ENCODE peak calls at places on chromosomes 16 and 17, in nine cellular contexts. S is neural progenitor cell, C is GM23248, M is HCT116, U is K562, X is fibroblast of lung, E is DND-41, O is H1, J is colonic mucosa. H is an unnamed sample. For H3K4me1 and H3K36me3, the result is how much of the 10 kb centered on the place peaks cover.

GRCh38 chr17:29619251-29619650 is 3.5 kb downstream of the CORO6 start:
- DNase-seq in O (no peak), M (no peak), C (peak), E (no peak), U (no peak), S (peak), X (peak), J (no peak), H (peak)

GRCh38 chr17:1486802-1487695 is 5.4 kb downstream of the MYO1C start:
- DNase-seq in C (peak), J (peak), M (peak), O (no peak), X (peak), S (peak), E (peak), U (no peak), H (peak)

GRCh38 chr16:50152386-50152806 is 710 bp upstream of the TENT4B start:
- DNase-seq in S (no peak), X (peak), O (peak), E (no peak), U (no peak), J (peak), M (no peak), C (peak), H (peak)

GRCh38 chr17:45221081-45221996 is at the start of gene FMNL1:
- DNase-seq in X (no peak), C (peak), M (no peak), E (peak), J (peak), S (peak), U (peak), O (no peak), H (peak)

GRCh38 chr16:12390074-12390473 is 413.5 kb downstream of the SNX29 start:
- DNase-seq in X (no peak), M (no peak), U (no peak), S (no peak), E (no peak), C (no peak), J (no peak), O (no peak), H (peak)

GRCh38 chr16:84759061-84759460 is 59.3 kb downstream of the USP10 start:
- DNase-seq in J (no peak), M (no peak), O (no peak), X (peak), S (no peak), U (no peak), E (no peak), C (no peak), H (no peak)

GRCh38 chr16:30615358-30616076 is 5.3 kb upstream of the ZNF689 start:
- DNase-seq in X (no peak), O (peak), U (peak), J (peak), E (peak), C (peak), S (peak), M (peak), H (peak)

GRCh38 chr17:263773-264172 is 82.3 kb upstream of the DOC2B start:
- DNase-seq in M (no peak), E (no peak), U (no peak), S (no peak), O (no peak), X (no peak), C (no peak), J (peak), H (no peak)

GRCh38 chr17:48441862-48442261 is 11.8 kb upstream of the SKAP1 start:
- DNase-seq in M (no peak), S (no peak), X (no peak), O (no peak), C (no peak), E (no peak), U (no peak), J (no peak), H (no peak)

GRCh38 chr17:48444531-48445247 is 14.7 kb upstream of the SKAP1 start:
- DNase-seq in S (no peak), M (no peak), J (no peak), O (no peak), E (no peak), U (no peak), C (no peak), X (no peak), H (no peak)

GRCh38 chr17:48443712-48444111 is 13.7 kb upstream of the SKAP1 start:
- DNase-seq in J (no peak), E (no peak), M (no peak), S (no peak), O (no peak), U (no peak), C (no peak), X (no peak), H (no peak)

GRCh38 chr17:48442819-48443218 is 12.8 kb upstream of the SKAP1 start:
- DNase-seq in S (no peak), X (no peak), J (no peak), E (no peak), C (no peak), M (no peak), O (no peak), U (peak), H (no peak)

GRCh38 chr17:48445248-48445620 is 15.2 kb upstream of the SKAP1 start:
- DNase-seq in J (no peak), M (no peak), O (no peak), C (no peak), E (no peak), U (no peak), S (no peak), X (no peak), H (no peak)
- H3K4me1 ChIP-seq in J (under half), M (under half), O (under half), C (under half), E (under half), U (under half), S (under half), X (under half), H (under half)

GRCh38 chr17:17514993-17515920 is 19.1 kb upstream of the RASD1 start:
- DNase-seq in J (no peak), E (no peak), C (no peak), S (peak), U (no peak), X (peak), M (no peak), O (peak), H (no peak)
- H3K9ac ChIP-seq in J (no peak), E (no peak), C (no peak), S (no peak), U (no peak), X (no peak), M (no peak), O (no peak), H (peak)

GRCh38 chr17:12998461-12998860 is 19.4 kb downstream of the ELAC2 start:
- DNase-seq in J (no peak), X (no peak), O (no peak), S (no peak), M (no peak), U (no peak), C (no peak), E (no peak), H (no peak)
- H3K36me3 ChIP-seq in J (under half), X (under half), O (half or more), S (under half), M (half or more), U (half or more), C (half or more), E (half or more), H (half or more)

GRCh38 chr16:53780051-53780450 is 76.1 kb downstream of the FTO start:
- DNase-seq in C (no peak), X (no peak), M (no peak), E (no peak), S (no peak), J (peak), O (no peak), U (no peak), H (no peak)
- H3K4me1 ChIP-seq in C (half or more), X (under half), M (half or more), E (under half), S (under half), J (under half), O (under half), U (under half), H (half or more)

DNA sequence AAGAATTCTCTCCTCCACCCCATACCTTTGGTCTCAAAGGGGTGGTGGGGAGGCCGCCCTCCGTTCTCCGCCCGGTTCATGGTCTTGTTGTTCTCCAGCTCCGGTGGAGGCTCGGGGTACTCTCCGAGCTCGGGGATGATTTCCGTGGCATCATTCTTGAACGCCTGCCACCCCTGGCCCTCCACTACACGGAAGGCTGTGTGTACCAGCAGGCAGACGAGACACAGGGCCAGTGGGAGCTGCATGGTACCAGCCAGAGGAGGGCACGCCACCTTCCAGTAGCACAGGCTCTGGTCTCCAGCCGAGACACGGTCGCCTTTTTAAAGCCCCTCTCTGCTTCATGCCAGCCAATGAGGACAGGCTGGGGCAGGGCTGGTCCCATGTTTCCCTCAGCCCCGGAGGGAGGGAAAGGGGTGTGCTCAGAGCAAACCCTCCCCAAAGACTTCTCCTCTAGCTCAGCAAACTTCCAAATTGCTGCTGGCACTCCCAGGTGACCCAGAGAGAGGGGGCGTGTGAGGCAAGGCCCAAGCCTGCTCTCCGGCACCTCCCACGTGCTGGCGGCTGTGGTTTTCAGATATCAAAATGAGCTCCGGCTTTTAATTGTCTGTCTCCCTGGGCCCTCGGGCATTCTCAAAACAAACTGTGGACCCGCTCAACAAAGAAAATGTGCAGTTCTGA is at the start of gene SOST:
- DNase-seq in J (no peak), X (no peak), C (no peak), M (no peak), O (no peak), S (no peak), U (peak), E (no peak), H (no peak)
- H3K9ac ChIP-seq in J (no peak), X (no peak), C (no peak), M (no peak), O (no peak), S (no peak), U (peak), E (no peak), H (no peak)

GRCh38 chr17:82615084-82616020 is 32.9 kb downstream of the WDR45B start:
- DNase-seq in M (no peak), U (no peak), O (no peak), J (no peak), E (no peak), S (peak), C (no peak), X (no peak), H (no peak)

GRCh38 chr17:82623707-82624106 is 24.5 kb downstream of the WDR45B start:
- DNase-seq in E (no peak), U (no peak), J (no peak), M (no peak), X (no peak), O (no peak), S (no peak), C (no peak), H (no peak)

GRCh38 chr17:82619641-82620040 is 28.6 kb downstream of the WDR45B start:
- DNase-seq in X (no peak), E (no peak), S (no peak), C (no peak), J (no peak), U (no peak), M (no peak), O (no peak), H (no peak)

GRCh38 chr17:82616021-82616703 is 32.1 kb downstream of the WDR45B start:
- DNase-seq in M (no peak), E (no peak), U (no peak), X (no peak), S (no peak), J (no peak), C (no peak), O (no peak), H (no peak)

DNA sequence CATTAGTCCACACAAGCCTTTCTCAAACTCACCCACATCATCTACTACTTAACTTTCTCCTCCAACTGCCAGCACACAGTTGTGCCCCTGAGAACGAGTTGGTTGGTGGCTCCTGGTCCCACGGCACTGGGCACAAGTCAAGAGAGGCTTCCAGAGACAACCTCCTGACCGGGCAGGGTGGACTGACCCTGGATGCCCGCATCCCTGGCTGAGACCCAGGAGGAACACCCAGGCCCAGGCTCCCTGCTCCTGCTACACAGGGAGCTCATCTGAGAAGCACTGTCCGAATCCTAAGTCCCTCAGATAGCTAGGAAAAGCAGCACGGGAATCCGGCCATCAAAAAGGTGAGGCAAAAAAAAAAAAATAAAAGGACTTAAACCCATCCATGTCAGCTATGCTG is 29.0 kb downstream of the WDR45B start:
- DNase-seq in J (no peak), O (no peak), S (no peak), X (no peak), U (no peak), C (no peak), M (no peak), E (no peak), H (no peak)
- H3K36me3 ChIP-seq in J (under half), O (under half), S (under half), X (under half), U (half or more), C (half or more), M (half or more), E (half or more), H (half or more)

GRCh38 chr17:77375108-77375507 is 234.3 kb downstream of the SEC14L1 start:
- DNase-seq in E (no peak), J (no peak), X (no peak), U (no peak), M (no peak), O (no peak), C (no peak), S (peak), H (peak)
- H3K4me1 ChIP-seq in E (half or more), J (under half), X (half or more), U (half or more), M (under half), O (under half), C (under half), S (half or more), H (half or more)

GRCh38 chr17:47812146-47812920 is 9.3 kb downstream of the OSBPL7 start:
- DNase-seq in X (no peak), O (no peak), U (no peak), M (no peak), S (no peak), C (no peak), J (peak), E (no peak), H (no peak)
- H3K9ac ChIP-seq in X (no peak), O (no peak), U (no peak), M (no peak), S (no peak), C (no peak), J (no peak), E (no peak), H (no peak)